ENCODE peak calls at places on chromosomes 11 and 22, in nine cellular contexts. A is adrenal gland; L is upper lobe of right lung; J is stimulated activated CD4-positive, alpha-beta T cell treated with anti-CD3 and anti-CD28 coated beads, Interleukin-2, amount 100 ng/mL, for 48 hours; G is non-pigmented ciliary epithelial cell; X is osteocyte; B is sigmoid colon; D is HCT116; Z is stimulated activated CD8-positive, alpha-beta memory T cell treated with anti-CD3 and anti-CD28 coated beads, Interleukin-7, amount 100 ng/mL, for 1 hour. Q is an unnamed sample.

GRCh38 chr11:83816572-83817187 is 530.5 kb upstream of the CCDC90B start:
- DNase-seq in A (no peak), L (no peak), J (no peak), G (no peak), X (no peak), B (no peak), D (no peak), Z (no peak), Q (no peak)

GRCh38 chr11:32090774-32091370 is at the start of gene RCN1:
- DNase-seq in A (peak), L (peak), J (peak), G (no peak), X (peak), B (peak), D (no peak), Z (no peak), Q (peak)

GRCh38 chr22:30386608-30386959 is 627 bp downstream of the RNF215 start:
- DNase-seq in A (peak), L (no peak), J (no peak), G (no peak), X (no peak), B (peak), D (no peak), Z (no peak), Q (no peak)

GRCh38 chr11:74819400-74819799 is 70.8 kb downstream of the RNF169 start:
- DNase-seq in A (no peak), L (no peak), J (no peak), G (peak), X (no peak), B (no peak), D (no peak), Z (no peak), Q (no peak)

GRCh38 chr11:123532131-123532530 is 102.1 kb downstream of the GRAMD1B start:
- DNase-seq in A (peak), L (no peak), J (no peak), G (no peak), X (no peak), B (no peak), D (no peak), Z (no peak), Q (no peak)

GRCh38 chr11:62646825-62647608 is 604 bp upstream of the GANAB start:
- DNase-seq in A (no peak), L (no peak), J (no peak), G (no peak), X (no peak), B (peak), D (no peak), Z (no peak), Q (no peak)

GRCh38 chr11:45217991-45218390 is 68.2 kb downstream of the SYT13 start:
- DNase-seq in A (no peak), L (no peak), J (no peak), G (no peak), X (no peak), B (no peak), D (no peak), Z (no peak), Q (no peak)

GRCh38 chr22:17199131-17199731 is 20.0 kb downstream of the ADA2 start:
- DNase-seq in A (peak), L (no peak), J (no peak), G (no peak), X (no peak), B (no peak), D (no peak), Z (no peak), Q (no peak)

GRCh38 chr11:117900144-117900651 is 23.7 kb upstream of the FXYD6 start:
- DNase-seq in A (no peak), L (no peak), J (no peak), G (no peak), X (no peak), B (peak), D (no peak), Z (no peak), Q (no peak)

GRCh38 chr11:59247535-59248227 is 35.0 kb upstream of the MPEG1 start:
- DNase-seq in A (peak), L (no peak), J (no peak), G (no peak), X (no peak), B (no peak), D (no peak), Z (no peak), Q (no peak)

GRCh38 chr22:30249049-30250038 is 2.8 kb upstream of the LIF start:
- DNase-seq in A (no peak), L (no peak), J (no peak), G (no peak), X (no peak), B (peak), D (no peak), Z (no peak), Q (no peak)

GRCh38 chr11:71153005-71153395 is 99.4 kb downstream of the SHANK2 start:
- DNase-seq in A (peak), L (peak), J (no peak), G (no peak), X (no peak), B (peak), D (no peak), Z (no peak), Q (no peak)

GRCh38 chr11:11973361-11973800 is 35.0 kb downstream of the DKK3 start:
- DNase-seq in A (peak), L (peak), J (no peak), G (no peak), X (peak), B (peak), D (no peak), Z (no peak), Q (no peak)

GRCh38 chr11:31856248-31856647 is 45.1 kb upstream of the PAX6 start:
- DNase-seq in A (no peak), L (no peak), J (no peak), G (no peak), X (no peak), B (no peak), D (no peak), Z (no peak), Q (no peak)

GRCh38 chr11:65801153-65801987 is 14.5 kb downstream of the OVOL1 start:
- DNase-seq in A (no peak), L (no peak), J (no peak), G (no peak), X (no peak), B (no peak), D (no peak), Z (no peak), Q (no peak)

GRCh38 chr11:16154715-16155396 is 201.5 kb downstream of the SOX6 start:
- DNase-seq in A (no peak), L (no peak), J (no peak), G (no peak), X (no peak), B (no peak), D (no peak), Z (no peak), Q (no peak)

GRCh38 chr11:31492320-31492913 is 17.0 kb downstream of the IMMP1L start:
- DNase-seq in A (no peak), L (no peak), J (no peak), G (peak), X (no peak), B (no peak), D (no peak), Z (no peak), Q (no peak)

GRCh38 chr11:67395555-67396257 is 3.9 kb downstream of the RAD9A start:
- DNase-seq in A (no peak), L (no peak), J (no peak), G (no peak), X (peak), B (no peak), D (no peak), Z (no peak), Q (no peak)

GRCh38 chr11:96342131-96342970 is 644 bp downstream of the MAML2 start:
- DNase-seq in A (no peak), L (no peak), J (no peak), G (no peak), X (no peak), B (no peak), D (no peak), Z (no peak), Q (no peak)

GRCh38 chr11:8832571-8833260 is 78.3 kb upstream of the AKIP1 start:
- DNase-seq in A (no peak), L (peak), J (no peak), G (no peak), X (peak), B (peak), D (no peak), Z (no peak), Q (peak)

GRCh38 chr11:74019860-74020259 is 11.0 kb upstream of the UCP3 start:
- DNase-seq in A (no peak), L (no peak), J (peak), G (no peak), X (no peak), B (no peak), D (no peak), Z (no peak), Q (no peak)

Q was measured in activated T-helper 1 cell treated with anti-CD3 and anti-CD28 coated beads, Interleukin-12 subunit alpha, Interleukin-12 subunit beta, Interleukin-2, Interleukin-4 antibody, amounts not matched to agents 30 ng/mL and 10 ng/mL and 1 ng/mL, durations not matched to agents 14 hours and 24 hours and 36 hours.